ENCODE peak calls at places on chromosomes 5 and 9, in five cellular contexts. One of them, this sample, is unnamed.

GRCh38 chr5:108260105-108260857 is 121.6 kb downstream of the FBXL17 start:
- DNase-seq in NCI-H510A treated with DMSO at 0.1 percent for 48 hours: peak
- DNase-seq in EH: peak
- DNase-seq in AG08396: peak
- DNase-seq in MCF 10A: peak
- DNase-seq in this sample: peak

GRCh38 chr5:154311362-154311761 is 120.8 kb downstream of the GALNT10 start:
- DNase-seq in NCI-H510A treated with DMSO at 0.1 percent for 48 hours: no peak
- DNase-seq in EH: no peak
- DNase-seq in AG08396: no peak
- DNase-seq in MCF 10A: peak
- DNase-seq in this sample: no peak

GRCh38 chr5:88979244-88979643 is 96.3 kb upstream of the MEF2C start:
- DNase-seq in EH: no peak
- DNase-seq in NCI-H510A treated with DMSO at 0.1 percent for 48 hours: no peak
- DNase-seq in MCF 10A: no peak
- DNase-seq in AG08396: no peak
- DNase-seq in this sample: no peak

GRCh38 chr5:96881511-96882115 is 5.3 kb downstream of the ERAP2 start:
- DNase-seq in EH: no peak
- DNase-seq in AG08396: peak
- DNase-seq in MCF 10A: peak
- DNase-seq in NCI-H510A treated with DMSO at 0.1 percent for 48 hours: no peak
- DNase-seq in this sample: peak

GRCh38 chr9:4640027-4640426 is 22.1 kb upstream of the PLPP6 start:
- DNase-seq in AG08396: no peak
- DNase-seq in EH: peak
- DNase-seq in NCI-H510A treated with DMSO at 0.1 percent for 48 hours: peak
- DNase-seq in MCF 10A: peak
- DNase-seq in this sample: peak

GRCh38 chr5:172509405-172509781 is 55.1 kb upstream of the SH3PXD2B start:
- DNase-seq in NCI-H510A treated with DMSO at 0.1 percent for 48 hours: no peak
- DNase-seq in AG08396: no peak
- DNase-seq in MCF 10A: no peak
- DNase-seq in EH: no peak
- DNase-seq in this sample: no peak

GRCh38 chr5:85838781-85839180 is 779.0 kb upstream of the COX7C start:
- DNase-seq in EH: no peak
- DNase-seq in NCI-H510A treated with DMSO at 0.1 percent for 48 hours: no peak
- DNase-seq in MCF 10A: no peak
- DNase-seq in AG08396: no peak
- DNase-seq in this sample: no peak

GRCh38 chr5:157860898-157861894 is 2.3 kb upstream of the CLINT1 start:
- DNase-seq in MCF 10A: no peak
- DNase-seq in AG08396: no peak
- DNase-seq in NCI-H510A treated with DMSO at 0.1 percent for 48 hours: no peak
- DNase-seq in EH: no peak
- DNase-seq in this sample: no peak

GRCh38 chr9:93669116-93669957 is 93.0 kb downstream of the PHF2 start:
- DNase-seq in MCF 10A: no peak
- DNase-seq in NCI-H510A treated with DMSO at 0.1 percent for 48 hours: no peak
- DNase-seq in EH: peak
- DNase-seq in AG08396: peak
- DNase-seq in this sample: peak

GRCh38 chr9:113042884-113043657 is 13.5 kb downstream of the ZFP37 start:
- DNase-seq in NCI-H510A treated with DMSO at 0.1 percent for 48 hours: no peak
- DNase-seq in EH: peak
- DNase-seq in AG08396: no peak
- DNase-seq in MCF 10A: peak
- DNase-seq in this sample: no peak

GRCh38 chr9:110180713-110181434 is 27.1 kb downstream of the C9orf152 start:
- DNase-seq in AG08396: peak
- DNase-seq in EH: peak
- DNase-seq in NCI-H510A treated with DMSO at 0.1 percent for 48 hours: peak
- DNase-seq in MCF 10A: peak
- DNase-seq in this sample: no peak

GRCh38 chr9:130445268-130445983 is 665 bp downstream of the ASS1 start:
- DNase-seq in NCI-H510A treated with DMSO at 0.1 percent for 48 hours: peak
- DNase-seq in EH: peak
- DNase-seq in MCF 10A: peak
- DNase-seq in AG08396: peak
- DNase-seq in this sample: peak

GRCh38 chr5:69049151-69049550 is 44.7 kb upstream of the SLC30A5 start:
- DNase-seq in MCF 10A: no peak
- DNase-seq in EH: no peak
- DNase-seq in NCI-H510A treated with DMSO at 0.1 percent for 48 hours: peak
- DNase-seq in AG08396: no peak
- DNase-seq in this sample: no peak

GRCh38 chr9:98365227-98365669 is 109.8 kb upstream of the TBC1D2 start:
- DNase-seq in AG08396: no peak
- DNase-seq in EH: peak
- DNase-seq in MCF 10A: peak
- DNase-seq in NCI-H510A treated with DMSO at 0.1 percent for 48 hours: no peak
- DNase-seq in this sample: no peak

GRCh38 chr5:54719384-54720306 is 202.1 kb downstream of the SNX18 start:
- DNase-seq in NCI-H510A treated with DMSO at 0.1 percent for 48 hours: no peak
- DNase-seq in MCF 10A: peak
- DNase-seq in AG08396: peak
- DNase-seq in EH: peak
- DNase-seq in this sample: peak

GRCh38 chr9:35367451-35367850 is 122.5 kb upstream of the RUSC2 start:
- DNase-seq in AG08396: peak
- DNase-seq in NCI-H510A treated with DMSO at 0.1 percent for 48 hours: no peak
- DNase-seq in MCF 10A: peak
- DNase-seq in EH: peak
- DNase-seq in this sample: peak

GRCh38 chr5:148469446-148470062 is 85.8 kb downstream of the FBXO38 start:
- DNase-seq in MCF 10A: peak
- DNase-seq in NCI-H510A treated with DMSO at 0.1 percent for 48 hours: no peak
- DNase-seq in AG08396: peak
- DNase-seq in EH: peak
- DNase-seq in this sample: peak

GRCh38 chr9:136023401-136024225 is 62.4 kb upstream of the UBAC1 start:
- DNase-seq in NCI-H510A treated with DMSO at 0.1 percent for 48 hours: no peak
- DNase-seq in EH: peak
- DNase-seq in AG08396: peak
- DNase-seq in MCF 10A: no peak
- DNase-seq in this sample: peak

GRCh38 chr5:121962347-121962670 is 534 bp downstream of the SRFBP1 start:
- DNase-seq in NCI-H510A treated with DMSO at 0.1 percent for 48 hours: no peak
- DNase-seq in AG08396: no peak
- DNase-seq in EH: no peak
- DNase-seq in MCF 10A: no peak
- DNase-seq in this sample: peak

GRCh38 chr5:76709762-76710161 is 6.2 kb upstream of the F2R start:
- DNase-seq in EH: peak
- DNase-seq in NCI-H510A treated with DMSO at 0.1 percent for 48 hours: no peak
- DNase-seq in AG08396: peak
- DNase-seq in MCF 10A: no peak
- DNase-seq in this sample: no peak

GRCh38 chr9:81549500-81550206 is 139.7 kb downstream of the TLE1 start:
- DNase-seq in EH: no peak
- DNase-seq in AG08396: no peak
- DNase-seq in NCI-H510A treated with DMSO at 0.1 percent for 48 hours: no peak
- DNase-seq in MCF 10A: peak
- DNase-seq in this sample: no peak

GRCh38 chr5:94969174-94969573 is 315.7 kb downstream of the MCTP1 start:
- DNase-seq in AG08396: no peak
- DNase-seq in NCI-H510A treated with DMSO at 0.1 percent for 48 hours: peak
- DNase-seq in EH: peak
- DNase-seq in MCF 10A: peak
- DNase-seq in this sample: no peak

GRCh38 chr5:6700686-6701355 is 12.4 kb upstream of the TENT4A start:
- DNase-seq in AG08396: no peak
- DNase-seq in EH: no peak
- DNase-seq in MCF 10A: no peak
- DNase-seq in NCI-H510A treated with DMSO at 0.1 percent for 48 hours: no peak
- DNase-seq in this sample: peak